ENCODE peak calls at places on chromosomes 2 and 18, in six cellular contexts. One of them, this sample, is unnamed.

GRCh38 chr2:8633735-8634313 is 48.0 kb upstream of the ID2 start:
- DNase-seq in HTR-8/SVneo: peak; percentile 85
- DNase-seq in frontal cortex: no peak
- DNase-seq in T-helper 2 cell: no peak
- DNase-seq in non-pigmented ciliary epithelial cell: peak; percentile 76
- DNase-seq in ascending aorta: no peak
- DNase-seq in this sample: no peak

GRCh38 chr2:133346654-133347053 is 221.6 kb downstream of the NCKAP5 start:
- DNase-seq in HTR-8/SVneo: peak; percentile 13
- DNase-seq in frontal cortex: no peak
- DNase-seq in T-helper 2 cell: no peak
- DNase-seq in non-pigmented ciliary epithelial cell: no peak
- DNase-seq in ascending aorta: no peak
- DNase-seq in this sample: no peak

GRCh38 chr2:64049633-64050220 is 30.5 kb upstream of the VPS54 start:
- DNase-seq in HTR-8/SVneo: peak; percentile 73
- DNase-seq in frontal cortex: peak; percentile 64
- DNase-seq in T-helper 2 cell: peak; percentile 34
- DNase-seq in non-pigmented ciliary epithelial cell: no peak
- DNase-seq in ascending aorta: no peak
- DNase-seq in this sample: peak; percentile 67

GRCh38 chr2:3449106-3449505 is 69.6 kb downstream of the TRAPPC12 start:
- DNase-seq in HTR-8/SVneo: no peak
- DNase-seq in frontal cortex: no peak
- DNase-seq in T-helper 2 cell: no peak
- DNase-seq in non-pigmented ciliary epithelial cell: no peak
- DNase-seq in ascending aorta: no peak
- DNase-seq in this sample: no peak

GRCh38 chr2:98710709-98711108 is 20.2 kb downstream of the MGAT4A start:
- DNase-seq in HTR-8/SVneo: no peak
- DNase-seq in frontal cortex: no peak
- DNase-seq in T-helper 2 cell: no peak
- DNase-seq in non-pigmented ciliary epithelial cell: no peak
- DNase-seq in ascending aorta: no peak
- DNase-seq in this sample: no peak

GRCh38 chr2:206845877-206846276 is 80.5 kb downstream of the FASTKD2 start:
- DNase-seq in HTR-8/SVneo: no peak
- DNase-seq in frontal cortex: no peak
- DNase-seq in T-helper 2 cell: no peak
- DNase-seq in non-pigmented ciliary epithelial cell: no peak
- DNase-seq in ascending aorta: no peak
- DNase-seq in this sample: no peak

GRCh38 chr2:120429586-120430500 is 83.9 kb downstream of the INHBB start:
- DNase-seq in HTR-8/SVneo: no peak
- DNase-seq in frontal cortex: no peak
- DNase-seq in T-helper 2 cell: no peak
- DNase-seq in non-pigmented ciliary epithelial cell: no peak
- DNase-seq in ascending aorta: no peak
- DNase-seq in this sample: no peak

GRCh38 chr2:24026233-24026632 is 16.3 kb downstream of the MFSD2B start:
- DNase-seq in HTR-8/SVneo: no peak
- DNase-seq in frontal cortex: no peak
- DNase-seq in T-helper 2 cell: no peak
- DNase-seq in non-pigmented ciliary epithelial cell: no peak
- DNase-seq in ascending aorta: no peak
- DNase-seq in this sample: no peak

GRCh38 chr2:217414429-217414828 is 554.6 kb upstream of the TNP1 start:
- DNase-seq in HTR-8/SVneo: no peak
- DNase-seq in frontal cortex: no peak
- DNase-seq in T-helper 2 cell: no peak
- DNase-seq in non-pigmented ciliary epithelial cell: no peak
- DNase-seq in ascending aorta: no peak
- DNase-seq in this sample: no peak

GRCh38 chr18:24600076-24600654 is 139.7 kb downstream of the HRH4 start:
- DNase-seq in HTR-8/SVneo: peak; percentile 22
- DNase-seq in frontal cortex: peak; percentile 41
- DNase-seq in T-helper 2 cell: no peak
- DNase-seq in non-pigmented ciliary epithelial cell: peak; percentile 19
- DNase-seq in ascending aorta: no peak
- DNase-seq in this sample: peak; percentile 54

GRCh38 chr18:3060667-3061580 is 48.0 kb upstream of the LPIN2 start:
- DNase-seq in HTR-8/SVneo: no peak
- DNase-seq in frontal cortex: no peak
- DNase-seq in T-helper 2 cell: peak; percentile 28
- DNase-seq in non-pigmented ciliary epithelial cell: no peak
- DNase-seq in ascending aorta: no peak
- DNase-seq in this sample: no peak

GRCh38 chr2:26631815-26632214 is 9.4 kb downstream of the CIB4 start:
- DNase-seq in HTR-8/SVneo: no peak
- DNase-seq in frontal cortex: no peak
- DNase-seq in T-helper 2 cell: no peak
- DNase-seq in non-pigmented ciliary epithelial cell: no peak
- DNase-seq in ascending aorta: no peak
- DNase-seq in this sample: no peak

GRCh38 chr2:178819992-178820391 is 12.8 kb upstream of the TTN start:
- DNase-seq in HTR-8/SVneo: no peak
- DNase-seq in frontal cortex: no peak
- DNase-seq in T-helper 2 cell: no peak
- DNase-seq in non-pigmented ciliary epithelial cell: peak; percentile 14
- DNase-seq in ascending aorta: no peak
- DNase-seq in this sample: no peak

GRCh38 chr18:3653263-3653858 is 203.4 kb downstream of the TGIF1 start:
- DNase-seq in HTR-8/SVneo: no peak
- DNase-seq in frontal cortex: no peak
- DNase-seq in T-helper 2 cell: no peak
- DNase-seq in non-pigmented ciliary epithelial cell: no peak
- DNase-seq in ascending aorta: no peak
- DNase-seq in this sample: no peak

GRCh38 chr2:98027535-98027934 is 31.8 kb upstream of the TMEM131 start:
- DNase-seq in HTR-8/SVneo: no peak
- DNase-seq in frontal cortex: no peak
- DNase-seq in T-helper 2 cell: no peak
- DNase-seq in non-pigmented ciliary epithelial cell: no peak
- DNase-seq in ascending aorta: no peak
- DNase-seq in this sample: no peak

GRCh38 chr2:53130441-53130943 is 637.1 kb upstream of the CHAC2 start:
- DNase-seq in HTR-8/SVneo: peak; percentile 14
- DNase-seq in frontal cortex: no peak
- DNase-seq in T-helper 2 cell: no peak
- DNase-seq in non-pigmented ciliary epithelial cell: peak; percentile 30
- DNase-seq in ascending aorta: no peak
- DNase-seq in this sample: no peak

GRCh38 chr2:2170861-2171260 is 160.2 kb downstream of the MYT1L start:
- DNase-seq in HTR-8/SVneo: no peak
- DNase-seq in frontal cortex: no peak
- DNase-seq in T-helper 2 cell: no peak
- DNase-seq in non-pigmented ciliary epithelial cell: no peak
- DNase-seq in ascending aorta: no peak
- DNase-seq in this sample: no peak

GRCh38 chr2:60517441-60517840 is 36.0 kb downstream of the BCL11A start:
- DNase-seq in HTR-8/SVneo: no peak
- DNase-seq in frontal cortex: no peak
- DNase-seq in T-helper 2 cell: no peak
- DNase-seq in non-pigmented ciliary epithelial cell: no peak
- DNase-seq in ascending aorta: no peak
- DNase-seq in this sample: no peak

GRCh38 chr2:140747097-140747496 is 1383.7 kb downstream of the LRP1B start:
- DNase-seq in HTR-8/SVneo: no peak
- DNase-seq in frontal cortex: no peak
- DNase-seq in T-helper 2 cell: no peak
- DNase-seq in non-pigmented ciliary epithelial cell: no peak
- DNase-seq in ascending aorta: no peak
- DNase-seq in this sample: no peak

GRCh38 chr2:48347712-48348111 is 182.2 kb upstream of the STON1 start:
- DNase-seq in HTR-8/SVneo: no peak
- DNase-seq in frontal cortex: no peak
- DNase-seq in T-helper 2 cell: no peak
- DNase-seq in non-pigmented ciliary epithelial cell: no peak
- DNase-seq in ascending aorta: no peak
- DNase-seq in this sample: no peak

GRCh38 chr2:71499691-71500090 is 46.3 kb downstream of the DYSF start:
- DNase-seq in HTR-8/SVneo: no peak
- DNase-seq in frontal cortex: no peak
- DNase-seq in T-helper 2 cell: no peak
- DNase-seq in non-pigmented ciliary epithelial cell: no peak
- DNase-seq in ascending aorta: no peak
- DNase-seq in this sample: no peak

GRCh38 chr2:142878061-142878741 is 737 bp downstream of the KYNU start:
- DNase-seq in HTR-8/SVneo: no peak
- DNase-seq in frontal cortex: no peak
- DNase-seq in T-helper 2 cell: no peak
- DNase-seq in non-pigmented ciliary epithelial cell: no peak
- DNase-seq in ascending aorta: no peak
- DNase-seq in this sample: no peak

GRCh38 chr2:39435974-39436591 is 1.0 kb downstream of the MAP4K3 start:
- DNase-seq in HTR-8/SVneo: no peak
- DNase-seq in frontal cortex: no peak
- DNase-seq in T-helper 2 cell: no peak
- DNase-seq in non-pigmented ciliary epithelial cell: no peak
- DNase-seq in ascending aorta: no peak
- DNase-seq in this sample: no peak

GRCh38 chr2:68251855-68252406 is 401 bp downstream of the PPP3R1 start:
- DNase-seq in HTR-8/SVneo: no peak
- DNase-seq in frontal cortex: peak; percentile 35
- DNase-seq in T-helper 2 cell: peak; percentile 41
- DNase-seq in non-pigmented ciliary epithelial cell: no peak
- DNase-seq in ascending aorta: no peak
- DNase-seq in this sample: no peak

GRCh38 chr2:95388091-95388692 is 14.3 kb upstream of the FAHD2A start:
- DNase-seq in HTR-8/SVneo: no peak
- DNase-seq in frontal cortex: no peak
- DNase-seq in T-helper 2 cell: no peak
- DNase-seq in non-pigmented ciliary epithelial cell: no peak
- DNase-seq in ascending aorta: no peak
- DNase-seq in this sample: no peak

GRCh38 chr2:101963198-101963597 is 28.6 kb upstream of the IL1R2 start:
- DNase-seq in HTR-8/SVneo: no peak
- DNase-seq in frontal cortex: no peak
- DNase-seq in T-helper 2 cell: no peak
- DNase-seq in non-pigmented ciliary epithelial cell: no peak
- DNase-seq in ascending aorta: no peak
- DNase-seq in this sample: no peak

GRCh38 chr2:54579682-54580349 is 123.7 kb downstream of the SPTBN1 start:
- DNase-seq in HTR-8/SVneo: no peak
- DNase-seq in frontal cortex: no peak
- DNase-seq in T-helper 2 cell: peak; percentile 31
- DNase-seq in non-pigmented ciliary epithelial cell: no peak
- DNase-seq in ascending aorta: no peak
- DNase-seq in this sample: no peak

GRCh38 chr18:2114765-2115164 is 456.5 kb downstream of the METTL4 start:
- DNase-seq in HTR-8/SVneo: no peak
- DNase-seq in frontal cortex: no peak
- DNase-seq in T-helper 2 cell: no peak
- DNase-seq in non-pigmented ciliary epithelial cell: no peak
- DNase-seq in ascending aorta: no peak
- DNase-seq in this sample: no peak

GRCh38 chr2:61762292-61762691 is 91.6 kb downstream of the FAM161A start:
- DNase-seq in HTR-8/SVneo: no peak
- DNase-seq in frontal cortex: no peak
- DNase-seq in T-helper 2 cell: no peak
- DNase-seq in non-pigmented ciliary epithelial cell: no peak
- DNase-seq in ascending aorta: no peak
- DNase-seq in this sample: no peak

GRCh38 chr18:35688757-35689156 is 107.2 kb downstream of the GALNT1 start:
- DNase-seq in HTR-8/SVneo: no peak
- DNase-seq in frontal cortex: no peak
- DNase-seq in T-helper 2 cell: no peak
- DNase-seq in non-pigmented ciliary epithelial cell: no peak
- DNase-seq in ascending aorta: no peak
- DNase-seq in this sample: no peak

GRCh38 chr2:72134408-72134996 is 13.2 kb downstream of the CYP26B1 start:
- DNase-seq in HTR-8/SVneo: no peak
- DNase-seq in frontal cortex: no peak
- DNase-seq in T-helper 2 cell: no peak
- DNase-seq in non-pigmented ciliary epithelial cell: no peak
- DNase-seq in ascending aorta: no peak
- DNase-seq in this sample: no peak

GRCh38 chr18:60469396-60469795 is 96.8 kb upstream of the MC4R start:
- DNase-seq in HTR-8/SVneo: no peak
- DNase-seq in frontal cortex: no peak
- DNase-seq in T-helper 2 cell: no peak
- DNase-seq in non-pigmented ciliary epithelial cell: no peak
- DNase-seq in ascending aorta: no peak
- DNase-seq in this sample: no peak

GRCh38 chr2:230674930-230675672 is 37.5 kb upstream of the CAB39 start:
- DNase-seq in HTR-8/SVneo: no peak
- DNase-seq in frontal cortex: no peak
- DNase-seq in T-helper 2 cell: no peak
- DNase-seq in non-pigmented ciliary epithelial cell: no peak
- DNase-seq in ascending aorta: no peak
- DNase-seq in this sample: no peak

GRCh38 chr2:113699048-113699447 is 57.4 kb downstream of the SLC35F5 start:
- DNase-seq in HTR-8/SVneo: no peak
- DNase-seq in frontal cortex: no peak
- DNase-seq in T-helper 2 cell: no peak
- DNase-seq in non-pigmented ciliary epithelial cell: no peak
- DNase-seq in ascending aorta: no peak
- DNase-seq in this sample: no peak

GRCh38 chr2:225865468-225865867 is 466.0 kb downstream of the NYAP2 start:
- DNase-seq in HTR-8/SVneo: no peak
- DNase-seq in frontal cortex: no peak
- DNase-seq in T-helper 2 cell: no peak
- DNase-seq in non-pigmented ciliary epithelial cell: no peak
- DNase-seq in ascending aorta: no peak
- DNase-seq in this sample: no peak

GRCh38 chr2:28613181-28613580 is 117.3 kb downstream of the PLB1 start:
- DNase-seq in HTR-8/SVneo: no peak
- DNase-seq in frontal cortex: no peak
- DNase-seq in T-helper 2 cell: peak; percentile 30
- DNase-seq in non-pigmented ciliary epithelial cell: no peak
- DNase-seq in ascending aorta: no peak
- DNase-seq in this sample: no peak

GRCh38 chr2:119638891-119639539 is 40.0 kb upstream of the TMEM177 start:
- DNase-seq in HTR-8/SVneo: no peak
- DNase-seq in frontal cortex: no peak
- DNase-seq in T-helper 2 cell: no peak
- DNase-seq in non-pigmented ciliary epithelial cell: no peak
- DNase-seq in ascending aorta: no peak
- DNase-seq in this sample: peak; percentile 87

GRCh38 chr2:49619804-49620203 is 465.5 kb upstream of the FSHR start:
- DNase-seq in HTR-8/SVneo: no peak
- DNase-seq in frontal cortex: no peak
- DNase-seq in T-helper 2 cell: no peak
- DNase-seq in non-pigmented ciliary epithelial cell: no peak
- DNase-seq in ascending aorta: no peak
- DNase-seq in this sample: no peak

GRCh38 chr18:10404148-10404547 is 50.3 kb upstream of the APCDD1 start:
- DNase-seq in HTR-8/SVneo: no peak
- DNase-seq in frontal cortex: no peak
- DNase-seq in T-helper 2 cell: no peak
- DNase-seq in non-pigmented ciliary epithelial cell: no peak
- DNase-seq in ascending aorta: no peak
- DNase-seq in this sample: no peak

This sample was measured in retina.